ENCODE peak calls at places on chromosomes 1 and 21, in six cellular contexts. I is heart right ventricle, Q is breast epithelium, O is uterus, R is body of pancreas, W is hepatocyte. P is an unnamed sample.

GRCh38 chr21:44828362-44829056 is 10.6 kb upstream of the SUMO3 start:
- DNase-seq in I (no peak), Q (no peak), O (no peak), R (no peak), W (no peak), P (no peak)

GRCh38 chr1:174989540-174990181 is 10.1 kb upstream of the CACYBP start:
- DNase-seq in I (no peak), Q (no peak), O (no peak), R (no peak), W (no peak), P (no peak)

GRCh38 chr21:32494946-32495703 is 82.6 kb downstream of the EVA1C start:
- DNase-seq in I (no peak), Q (no peak), O (peak; percentile 73), R (no peak), W (peak; percentile 10), P (peak; percentile 36)

GRCh38 chr21:34819357-34819999 is 150.7 kb downstream of the CLIC6 start:
- DNase-seq in I (no peak), Q (no peak), O (no peak), R (no peak), W (no peak), P (no peak)

GRCh38 chr1:84842748-84843231 is 50.2 kb downstream of the LPAR3 start:
- DNase-seq in I (no peak), Q (no peak), O (no peak), R (no peak), W (no peak), P (peak; percentile 89)

GRCh38 chr1:26169669-26170471 is at the start of gene ZNF593:
- DNase-seq in I (peak; percentile 92), Q (peak; percentile 88), O (peak; percentile 90), R (peak; percentile 94), W (peak; percentile 97), P (peak; percentile 93)

GRCh38 chr1:14767075-14767474 is 168.6 kb downstream of the KAZN start:
- DNase-seq in I (no peak), Q (no peak), O (no peak), R (peak; percentile 49), W (no peak), P (no peak)

GRCh38 chr1:246377606-246378005 is 129.5 kb downstream of the SMYD3 start:
- DNase-seq in I (no peak), Q (no peak), O (no peak), R (no peak), W (no peak), P (no peak)

GRCh38 chr1:9652379-9653194 is 1.1 kb downstream of the PIK3CD start:
- DNase-seq in I (no peak), Q (no peak), O (no peak), R (no peak), W (no peak), P (no peak)

GRCh38 chr21:32562426-32562825 is 22.9 kb downstream of the TCP10L start:
- DNase-seq in I (peak; percentile 64), Q (no peak), O (peak; percentile 81), R (no peak), W (peak; percentile 55), P (no peak)

GRCh38 chr1:153277852-153278251 is 18.4 kb downstream of the LORICRIN start:
- DNase-seq in I (no peak), Q (no peak), O (no peak), R (peak; percentile 37), W (no peak), P (no peak)

GRCh38 chr1:162728597-162728996 is 61.9 kb upstream of the HSD17B7 start:
- DNase-seq in I (no peak), Q (no peak), O (no peak), R (no peak), W (no peak), P (no peak)

GRCh38 chr1:30366914-30367313 is 356.5 kb downstream of the MATN1 start:
- DNase-seq in I (no peak), Q (no peak), O (no peak), R (no peak), W (no peak), P (no peak)

GRCh38 chr1:41809716-41810115 is 109.0 kb downstream of the HIVEP3 start:
- DNase-seq in I (no peak), Q (no peak), O (no peak), R (no peak), W (no peak), P (no peak)

GRCh38 chr1:160129046-160129445 is 13.5 kb downstream of the ATP1A2 start:
- DNase-seq in I (no peak), Q (no peak), O (no peak), R (no peak), W (no peak), P (no peak)

DNA sequence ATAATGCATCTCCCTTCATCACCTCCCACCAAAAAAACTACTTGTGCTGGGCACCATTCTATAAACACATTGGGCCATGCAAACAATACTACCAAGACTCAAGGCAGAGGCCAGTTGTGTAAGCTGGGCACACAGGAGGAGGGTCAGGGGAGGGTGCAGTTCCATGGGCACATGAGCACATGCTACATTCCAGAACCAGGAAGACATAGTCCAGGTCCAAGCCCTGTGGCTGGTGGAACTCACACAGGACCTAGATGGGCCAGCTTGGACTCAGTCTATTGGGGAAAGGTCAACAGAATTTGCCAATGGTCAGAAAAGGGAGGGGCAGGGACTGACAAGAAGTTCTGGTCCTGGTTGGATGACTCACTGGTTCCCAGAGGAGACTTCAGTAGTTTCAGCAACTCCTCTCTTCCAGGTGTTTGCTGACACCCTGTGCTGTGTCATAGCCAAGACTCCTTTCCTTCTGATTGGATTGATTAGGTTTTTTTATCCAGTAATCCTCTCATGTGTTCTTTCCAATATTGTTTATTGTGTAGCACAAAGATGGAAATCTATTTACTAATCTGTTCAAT is 249.7 kb downstream of the C1orf94 start:
- DNase-seq in I (no peak), Q (peak; percentile 17), O (no peak), R (no peak), W (no peak), P (no peak)
- H3K27ac ChIP-seq in I (no peak overlapping the region), Q (no peak overlapping the region), O (no peak overlapping the region), R (no peak overlapping the region), W (no peak overlapping the region), P (no peak overlapping the region)

GRCh38 chr1:207993477-207994445 is 82.8 kb upstream of the CD34 start:
- DNase-seq in I (no peak), Q (no peak), O (no peak), R (no peak), W (no peak), P (no peak)
- TF ChIP-seq CTCF in I (no peak), Q (no peak), O (no peak), R (peak; percentile 11), W (peak; percentile 20), P (no peak)

GRCh38 chr1:5297878-5298239 is 643.5 kb downstream of the AJAP1 start:
- DNase-seq in I (no peak), Q (no peak), O (no peak), R (no peak), W (no peak), P (no peak)
- H3K27ac ChIP-seq in I (no peak overlapping the region), Q (no peak overlapping the region), O (no peak overlapping the region), R (no peak overlapping the region), W (no peak overlapping the region), P (no peak overlapping the region)

GRCh38 chr21:23936224-23936623 is 1671.1 kb downstream of the MRPL39 start:
- DNase-seq in I (no peak), Q (no peak), O (no peak), R (peak; percentile 8), W (peak; percentile 5), P (no peak)
- TF ChIP-seq CTCF in I (peak; percentile 16), Q (no peak), O (no peak), R (no peak), W (peak; percentile 20), P (no peak)